ENCODE peak calls at places on chromosomes 3 and 15, in five cellular contexts. L, F, A, Q and X are unnamed samples.
A peak's percentile ranks its signal among the peaks of the same experiment; 100 is the strongest.

GRCh38 chr3:23800731-23801130 is 5.0 kb upstream of the UBE2E1 start:
- DNase-seq in L (no peak), F (peak; percentile 56), A (peak; percentile 55), Q (no peak), X (no peak)

GRCh38 chr3:126263971-126264370 is 83.6 kb upstream of the ALDH1L1 start:
- DNase-seq in L (no peak), F (no peak), A (no peak), Q (no peak), X (no peak)

GRCh38 chr15:99110581-99111320 is 5.9 kb downstream of the SYNM start:
- DNase-seq in L (no peak), F (no peak), A (no peak), Q (no peak), X (no peak)

GRCh38 chr3:45665101-45665572 is 24.1 kb upstream of the SACM1L start:
- DNase-seq in L (no peak), F (peak; percentile 53), A (peak; percentile 82), Q (peak; percentile 69), X (no peak)

GRCh38 chr15:82850242-82850591 is 40.8 kb downstream of the WHAMM start:
- DNase-seq in L (no peak), F (no peak), A (no peak), Q (peak; percentile 89), X (no peak)

GRCh38 chr15:96135166-96136093 is 195.1 kb upstream of the NR2F2 start:
- DNase-seq in L (no peak), F (no peak), A (no peak), Q (no peak), X (no peak)

GRCh38 chr15:80660114-80660513 is 35.0 kb upstream of the ABHD17C start:
- DNase-seq in L (no peak), F (peak; percentile 67), A (no peak), Q (no peak), X (no peak)

GRCh38 chr15:79640206-79640605 is 208.1 kb downstream of the MINAR1 start:
- DNase-seq in L (no peak), F (peak; percentile 79), A (no peak), Q (no peak), X (peak; percentile 15)

GRCh38 chr3:40321818-40322217 is 12.3 kb downstream of the EIF1B start:
- DNase-seq in L (no peak), F (no peak), A (no peak), Q (no peak), X (no peak)